ENCODE peak calls at places on chromosomes 3 and 15, in ten cellular contexts. X, O, V, D, H, B, S, U, W and F are unnamed samples.

GRCh38 chr3:12730511-12731234 is 28.4 kb downstream of the TMEM40 start:
- DNase-seq in X (no peak), O (no peak), V (no peak), D (peak; percentile 63), H (no peak), B (no peak), S (no peak), U (no peak), W (no peak), F (no peak)

GRCh38 chr3:69290006-69290405 is 95.9 kb downstream of the FRMD4B start:
- DNase-seq in X (no peak), O (no peak), V (no peak), D (no peak), H (no peak), B (no peak), S (no peak), U (peak; percentile 65), W (no peak), F (no peak)

GRCh38 chr15:56871180-56871579 is 47.3 kb upstream of the TCF12 start:
- DNase-seq in X (no peak), O (no peak), V (peak; percentile 53), D (peak; percentile 80), H (no peak), B (no peak), S (no peak), U (no peak), W (no peak), F (no peak)

GRCh38 chr15:32675474-32675873 is 34.0 kb downstream of the SCG5 start:
- DNase-seq in X (no peak), O (no peak), V (no peak), D (no peak), H (no peak), B (no peak), S (no peak), U (no peak), W (no peak), F (no peak)

GRCh38 chr15:78726870-78727551 is 84.3 kb downstream of the ADAMTS7 start:
- DNase-seq in X (no peak), O (no peak), V (peak; percentile 81), D (peak; percentile 48), H (no peak), B (no peak), S (peak; percentile 34), U (no peak), W (no peak), F (no peak)

GRCh38 chr3:44026224-44026865 is 215.3 kb upstream of the TOPAZ1 start:
- DNase-seq in X (no peak), O (no peak), V (no peak), D (no peak), H (no peak), B (no peak), S (no peak), U (no peak), W (no peak), F (no peak)

GRCh38 chr3:176590722-176591121 is 606.6 kb downstream of the TBL1XR1 start:
- DNase-seq in X (no peak), O (no peak), V (no peak), D (peak; percentile 26), H (no peak), B (no peak), S (no peak), U (no peak), W (no peak), F (no peak)

GRCh38 chr3:189488241-189488767 is 142.9 kb upstream of the TP63 start:
- DNase-seq in X (peak; percentile 37), O (no peak), V (peak; percentile 33), D (peak; percentile 18), H (no peak), B (no peak), S (no peak), U (no peak), W (no peak), F (no peak)

GRCh38 chr3:87771338-87772059 is 287.3 kb downstream of the CGGBP1 start:
- DNase-seq in X (no peak), O (peak; percentile 55), V (peak; percentile 57), D (peak; percentile 62), H (no peak), B (no peak), S (no peak), U (peak; percentile 36), W (no peak), F (no peak)

GRCh38 chr15:73786518-73786917 is 33.4 kb upstream of the INSYN1 start:
- DNase-seq in X (no peak), O (no peak), V (no peak), D (no peak), H (no peak), B (no peak), S (no peak), U (no peak), W (no peak), F (no peak)

GRCh38 chr3:134677196-134677986 is 26.6 kb upstream of the KY start:
- DNase-seq in X (no peak), O (no peak), V (peak; percentile 19), D (peak; percentile 14), H (no peak), B (no peak), S (no peak), U (no peak), W (no peak), F (no peak)

GRCh38 chr3:181637056-181637798 is 74.5 kb upstream of the SOX2 start:
- DNase-seq in X (no peak), O (no peak), V (no peak), D (no peak), H (no peak), B (no peak), S (no peak), U (no peak), W (no peak), F (no peak)

GRCh38 chr3:134636406-134636805 is 14.4 kb downstream of the KY start:
- DNase-seq in X (no peak), O (no peak), V (no peak), D (no peak), H (no peak), B (no peak), S (no peak), U (no peak), W (no peak), F (no peak)

GRCh38 chr3:46546896-46547440 is 19.1 kb downstream of the LRRC2 start:
- DNase-seq in X (no peak), O (no peak), V (no peak), D (no peak), H (no peak), B (no peak), S (no peak), U (no peak), W (no peak), F (no peak)

DNA sequence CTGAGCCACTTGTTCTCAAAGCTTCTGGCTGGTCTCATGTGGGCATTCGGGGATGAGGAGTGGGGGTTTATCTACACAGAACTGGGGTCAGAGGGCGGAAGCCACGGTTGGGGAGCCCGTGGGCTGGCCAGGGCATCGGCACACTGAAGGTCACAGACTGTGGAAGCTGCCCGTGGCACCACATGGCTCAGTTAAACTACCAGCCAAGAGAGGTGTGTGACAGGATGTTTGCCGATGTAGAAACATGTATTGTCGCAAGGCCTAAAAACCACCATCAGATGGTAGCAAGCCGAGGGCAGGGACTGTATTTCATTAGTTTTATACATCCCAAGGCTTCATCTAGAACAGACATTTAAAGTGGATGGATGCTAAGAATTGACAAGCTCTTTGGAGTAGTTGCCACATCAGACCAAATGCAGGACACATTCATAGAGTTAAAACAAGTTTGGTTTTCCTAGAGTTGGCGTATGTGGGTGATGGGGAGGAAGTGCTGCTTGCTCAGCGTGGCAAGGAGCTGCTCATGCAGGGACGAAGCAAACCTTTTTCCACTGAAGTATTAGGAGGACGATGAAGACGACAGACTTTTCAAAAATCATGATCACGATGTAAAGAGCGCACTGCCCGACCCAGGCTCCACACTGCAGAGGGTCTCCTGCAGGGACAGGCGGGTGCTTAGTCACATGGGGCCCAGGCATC is 9.6 kb upstream of the MUSTN1 start:
- DNase-seq in X (no peak), O (no peak), V (no peak), D (no peak), H (peak; percentile 56), B (no peak), S (no peak), U (no peak), W (peak; percentile 17), F (no peak)
- H3K4me3 ChIP-seq in X (peak overlapping the region; percentile 24), O (no peak overlapping the region), V (no peak overlapping the region), D (no peak overlapping the region), H (no peak overlapping the region), B (no peak overlapping the region), S (no peak overlapping the region), U (no peak overlapping the region), W (no peak overlapping the region), F (no peak overlapping the region)

GRCh38 chr3:70992131-70992530 is 591.4 kb downstream of the FOXP1 start:
- DNase-seq in X (no peak), O (no peak), V (no peak), D (no peak), H (no peak), B (no peak), S (no peak), U (no peak), W (no peak), F (no peak)

GRCh38 chr3:70994644-70995043 is 588.9 kb downstream of the FOXP1 start:
- DNase-seq in X (no peak), O (no peak), V (no peak), D (no peak), H (no peak), B (no peak), S (no peak), U (no peak), W (no peak), F (no peak)

GRCh38 chr3:70990190-70990589 is 593.3 kb downstream of the FOXP1 start:
- DNase-seq in X (no peak), O (no peak), V (no peak), D (no peak), H (no peak), B (no peak), S (no peak), U (no peak), W (no peak), F (no peak)

GRCh38 chr3:70990723-70991122 is 592.8 kb downstream of the FOXP1 start:
- DNase-seq in X (no peak), O (no peak), V (no peak), D (no peak), H (no peak), B (no peak), S (no peak), U (no peak), W (no peak), F (no peak)

GRCh38 chr3:70992557-70992956 is 591.0 kb downstream of the FOXP1 start:
- DNase-seq in X (no peak), O (no peak), V (no peak), D (no peak), H (no peak), B (no peak), S (no peak), U (no peak), W (no peak), F (no peak)
- H3K27ac ChIP-seq in X (no peak overlapping the region), O (no peak overlapping the region), V (no peak overlapping the region), D (no peak overlapping the region), H (no peak overlapping the region), B (no peak overlapping the region), S (no peak overlapping the region), U (no peak overlapping the region), W (peak overlapping the region; percentile 69), F (peak overlapping the region; percentile 39)

GRCh38 chr15:45549831-45550230 is 27.3 kb upstream of the SLC30A4 start:
- DNase-seq in X (no peak), O (no peak), V (no peak), D (peak; percentile 84), H (no peak), B (no peak), S (no peak), U (no peak), W (no peak), F (no peak)
- H3K4me3 ChIP-seq in X (no peak overlapping the region), O (no peak overlapping the region), V (no peak overlapping the region), D (peak overlapping the region; percentile 3), H (no peak overlapping the region), B (no peak overlapping the region), S (no peak overlapping the region), U (no peak overlapping the region), W (no peak overlapping the region), F (no peak overlapping the region)

GRCh38 chr3:18419232-18419631 is 5.9 kb downstream of the SATB1 start:
- DNase-seq in X (no peak), O (no peak), V (no peak), D (peak; percentile 40), H (no peak), B (no peak), S (no peak), U (no peak), W (no peak), F (no peak)
- H3K27ac ChIP-seq in X (peak overlapping the region; percentile 69), O (no peak overlapping the region), V (no peak overlapping the region), D (no peak overlapping the region), H (no peak overlapping the region), B (no peak overlapping the region), S (no peak overlapping the region), U (no peak overlapping the region), W (peak overlapping the region; percentile 29), F (no peak overlapping the region)